ENCODE peak calls at places on chromosome 22, in nine cellular contexts. K is HuH-7; Q is NCI-H345; L is endothelial cell; Y is G401; B is stimulated activated naive CD4-positive, alpha-beta T cell; G is HTR-8/SVneo; A is stimulated activated CD4-positive, alpha-beta T cell treated with anti-CD3 and anti-CD28 coated beads, Interleukin-4, amount 100 ng/mL, for 1 hour; P is stimulated activated CD8-positive, alpha-beta memory T cell treated with anti-CD3 and anti-CD28 coated beads, Interleukin-2, amount 100 ng/mL, for 1 hour. F is an unnamed sample.

GRCh38 chr22:49215840-49216239 is 611.8 kb downstream of the BRD1 start:
- DNase-seq in K (no peak), Q (no peak), L (no peak), Y (no peak), B (no peak), G (no peak), A (no peak), P (no peak), F (no peak)

GRCh38 chr22:44201556-44202129 is 20.9 kb downstream of the PARVG start:
- DNase-seq in K (no peak), Q (no peak), L (no peak), Y (peak; percentile 3), B (no peak), G (no peak), A (no peak), P (no peak), F (no peak)

GRCh38 chr22:38872831-38873248 is 824 bp upstream of the CBX6 start:
- DNase-seq in K (peak; percentile 73), Q (peak; percentile 64), L (peak; percentile 52), Y (peak; percentile 60), B (no peak), G (no peak), A (peak; percentile 15), P (no peak), F (peak; percentile 59)

GRCh38 chr22:20991252-20992055 is 9.4 kb downstream of the LZTR1 start:
- DNase-seq in K (no peak), Q (no peak), L (no peak), Y (no peak), B (no peak), G (no peak), A (no peak), P (no peak), F (no peak)

GRCh38 chr22:32396255-32396654 is 15.8 kb downstream of the RTCB start:
- DNase-seq in K (no peak), Q (no peak), L (no peak), Y (no peak), B (no peak), G (no peak), A (no peak), P (no peak), F (no peak)

GRCh38 chr22:33853200-33854097 is 66.8 kb downstream of the LARGE1 start:
- DNase-seq in K (no peak), Q (peak; percentile 46), L (no peak), Y (no peak), B (no peak), G (peak; percentile 28), A (no peak), P (no peak), F (peak; percentile 82)

GRCh38 chr22:30878516-30879365 is 89.8 kb downstream of the MORC2 start:
- DNase-seq in K (peak; percentile 56), Q (no peak), L (no peak), Y (peak; percentile 86), B (no peak), G (peak; percentile 15), A (no peak), P (no peak), F (peak; percentile 17)

GRCh38 chr22:29700206-29700948 is 19.4 kb upstream of the CABP7 start:
- DNase-seq in K (no peak), Q (peak; percentile 45), L (no peak), Y (no peak), B (no peak), G (no peak), A (no peak), P (no peak), F (peak; percentile 83)

GRCh38 chr22:31474743-31475142 is 14.9 kb downstream of the EIF4ENIF1 start:
- DNase-seq in K (no peak), Q (no peak), L (no peak), Y (no peak), B (no peak), G (no peak), A (no peak), P (no peak), F (no peak)

GRCh38 chr22:19149047-19149883 is 827 bp downstream of the GSC2 start:
- DNase-seq in K (no peak), Q (peak; percentile 13), L (no peak), Y (no peak), B (no peak), G (no peak), A (peak; percentile 30), P (no peak), F (no peak)

GRCh38 chr22:40922484-40923303 is 28.5 kb upstream of the RBX1 start:
- DNase-seq in K (peak; percentile 30), Q (peak; percentile 5), L (peak; percentile 19), Y (peak; percentile 78), B (no peak), G (peak; percentile 53), A (no peak), P (no peak), F (peak; percentile 48)

GRCh38 chr22:36453266-36453607 is 28.2 kb downstream of the TXN2 start:
- DNase-seq in K (no peak), Q (no peak), L (no peak), Y (no peak), B (no peak), G (no peak), A (no peak), P (no peak), F (no peak)

GRCh38 chr22:41917906-41918791 is 3.3 kb upstream of the SHISA8 start:
- DNase-seq in K (no peak), Q (peak; percentile 23), L (peak; percentile 8), Y (no peak), B (no peak), G (peak; percentile 58), A (no peak), P (no peak), F (peak; percentile 72)

GRCh38 chr22:41446639-41447434 is at the start of gene TOB2:
- DNase-seq in K (peak; percentile 84), Q (peak; percentile 93), L (peak; percentile 95), Y (peak; percentile 95), B (peak; percentile 94), G (peak; percentile 74), A (peak; percentile 94), P (peak; percentile 92), F (peak; percentile 90)

GRCh38 chr22:17562906-17563870 is at the start of gene SLC25A18:
- DNase-seq in K (peak; percentile 83), Q (no peak), L (no peak), Y (peak; percentile 32), B (no peak), G (no peak), A (no peak), P (no peak), F (no peak)

GRCh38 chr22:46575915-46576555 is 38.6 kb upstream of the CELSR1 start:
- DNase-seq in K (peak; percentile 50), Q (no peak), L (no peak), Y (no peak), B (no peak), G (no peak), A (no peak), P (no peak), F (no peak)

GRCh38 chr22:17770180-17771077 is 3.8 kb downstream of the BID start:
- DNase-seq in K (no peak), Q (no peak), L (no peak), Y (peak; percentile 49), B (no peak), G (no peak), A (no peak), P (no peak), F (no peak)

GRCh38 chr22:39927544-39927943 is 26.7 kb downstream of the GRAP2 start:
- DNase-seq in K (peak; percentile 27), Q (no peak), L (no peak), Y (no peak), B (no peak), G (no peak), A (no peak), P (no peak), F (no peak)

GRCh38 chr22:25929479-25929878 is 187.5 kb downstream of the MYO18B start:
- DNase-seq in K (no peak), Q (no peak), L (no peak), Y (no peak), B (no peak), G (no peak), A (no peak), P (no peak), F (peak; percentile 44)

GRCh38 chr22:23364389-23364788 is 184.1 kb downstream of the BCR start:
- DNase-seq in K (no peak), Q (no peak), L (no peak), Y (no peak), B (no peak), G (no peak), A (no peak), P (no peak), F (no peak)

GRCh38 chr22:33274941-33275443 is 216.8 kb upstream of the SYN3 start:
- DNase-seq in K (no peak), Q (no peak), L (no peak), Y (peak; percentile 78), B (no peak), G (no peak), A (no peak), P (no peak), F (no peak)

GRCh38 chr22:35616043-35616442 is 1.1 kb downstream of the MB start:
- DNase-seq in K (no peak), Q (no peak), L (no peak), Y (no peak), B (no peak), G (no peak), A (no peak), P (no peak), F (no peak)

GRCh38 chr22:33005476-33005875 is 52.7 kb downstream of the SYN3 start:
- DNase-seq in K (no peak), Q (no peak), L (no peak), Y (no peak), B (no peak), G (no peak), A (no peak), P (no peak), F (no peak)

GRCh38 chr22:35206889-35207288 is 50.4 kb upstream of the HMGXB4 start:
- DNase-seq in K (no peak), Q (no peak), L (no peak), Y (no peak), B (no peak), G (no peak), A (no peak), P (no peak), F (no peak)

GRCh38 chr22:20117656-20118571 is 888 bp upstream of the TRMT2A start:
- DNase-seq in K (no peak), Q (no peak), L (no peak), Y (no peak), B (peak; percentile 25), G (no peak), A (peak; percentile 78), P (peak; percentile 41), F (no peak)

GRCh38 chr22:23179381-23180294 is 671 bp upstream of the BCR start:
- DNase-seq in K (peak; percentile 58), Q (peak; percentile 32), L (no peak), Y (peak; percentile 53), B (no peak), G (no peak), A (no peak), P (no peak), F (peak; percentile 35)

GRCh38 chr22:41499624-41500280 is 30.8 kb downstream of the ACO2 start:
- DNase-seq in K (no peak), Q (no peak), L (no peak), Y (peak; percentile 77), B (no peak), G (no peak), A (no peak), P (no peak), F (no peak)

GRCh38 chr22:20761536-20761935 is 12.4 kb upstream of the SERPIND1 start:
- DNase-seq in K (no peak), Q (no peak), L (no peak), Y (no peak), B (no peak), G (no peak), A (no peak), P (no peak), F (no peak)

GRCh38 chr22:26751217-26751616 is 93.8 kb downstream of the MIAT start:
- DNase-seq in K (no peak), Q (no peak), L (peak; percentile 71), Y (peak; percentile 22), B (no peak), G (no peak), A (no peak), P (no peak), F (peak; percentile 3)

GRCh38 chr22:23061471-23062280 is 8.6 kb upstream of the GNAZ start:
- DNase-seq in K (no peak), Q (no peak), L (no peak), Y (no peak), B (no peak), G (no peak), A (no peak), P (no peak), F (no peak)

GRCh38 chr22:46761539-46762237 is 762 bp upstream of the TBC1D22A start:
- DNase-seq in K (no peak), Q (no peak), L (no peak), Y (no peak), B (no peak), G (no peak), A (no peak), P (no peak), F (no peak)

F was measured in NCI-H1092 treated with DMSO at 0.1 percent for 48 hours.